ENCODE peak calls at places on chromosomes 5 and 9, in six cellular contexts. T is K562, C is A549, V is stomach, X is sigmoid colon, B is ovary. I is an unnamed sample.

GRCh38 chr5:141665995-141666940 is 15.1 kb upstream of the FCHSD1 start:
- DNase-seq in B (no peak), T (no peak), C (no peak), V (no peak), X (no peak), I (peak; percentile 72)

GRCh38 chr5:60382761-60383160 is 317.2 kb downstream of the DEPDC1B start:
- DNase-seq in B (no peak), X (no peak), T (peak; percentile 10), C (peak; percentile 24), V (no peak), I (no peak)

GRCh38 chr9:70362952-70363351 is 51.5 kb downstream of the KLF9 start:
- DNase-seq in B (no peak), V (no peak), T (no peak), X (no peak), C (no peak), I (no peak)

GRCh38 chr9:77927265-77927664 is 104.3 kb downstream of the GNAQ start:
- DNase-seq in V (no peak), B (no peak), X (no peak), T (no peak), C (no peak), I (no peak)

GRCh38 chr5:7396169-7397004 is 449 bp downstream of the ADCY2 start:
- DNase-seq in C (no peak), T (no peak), X (no peak), B (peak; percentile 55), V (no peak), I (no peak)

GRCh38 chr9:81589819-81590218 is 99.5 kb downstream of the TLE1 start:
- DNase-seq in T (no peak), V (no peak), X (no peak), B (no peak), C (no peak), I (no peak)

GRCh38 chr5:35247645-35248034 is 17.4 kb upstream of the PRLR start:
- DNase-seq in V (peak; percentile 55), T (no peak), X (no peak), C (no peak), B (no peak), I (no peak)

GRCh38 chr5:35852084-35852734 is 4.5 kb upstream of the IL7R start:
- DNase-seq in X (no peak), V (no peak), T (no peak), C (peak; percentile 10), B (peak; percentile 17), I (peak; percentile 6)

GRCh38 chr5:75053286-75054109 is 1.1 kb upstream of the GCNT4 start:
- DNase-seq in C (peak; percentile 40), T (peak; percentile 11), B (peak; percentile 68), X (peak; percentile 71), V (peak; percentile 76), I (peak; percentile 92)

GRCh38 chr5:143024227-143024920 is 254.2 kb downstream of the ARHGAP26 start:
- DNase-seq in B (no peak), X (no peak), T (no peak), V (no peak), C (no peak), I (no peak)

GRCh38 chr9:110555971-110556370 is 23.6 kb downstream of the SVEP1 start:
- DNase-seq in C (peak; percentile 9), T (no peak), V (peak; percentile 28), X (peak; percentile 89), B (peak; percentile 36), I (peak; percentile 36)

GRCh38 chr9:76751011-76751410 is 13.2 kb upstream of the PCA3 start:
- DNase-seq in X (no peak), C (no peak), B (no peak), V (no peak), T (no peak), I (no peak)

GRCh38 chr5:54347221-54347865 is 37.0 kb upstream of the ARL15 start:
- DNase-seq in T (peak; percentile 15), B (no peak), V (no peak), C (no peak), X (no peak), I (no peak)

GRCh38 chr5:131810510-131811249 is 13.9 kb upstream of the FNIP1 start:
- DNase-seq in X (no peak), C (no peak), B (no peak), V (no peak), T (peak; percentile 33), I (no peak)

GRCh38 chr5:59007460-59008063 is 424.7 kb downstream of the RAB3C start:
- DNase-seq in C (no peak), X (no peak), V (no peak), B (no peak), T (peak; percentile 8), I (no peak)

DNA sequence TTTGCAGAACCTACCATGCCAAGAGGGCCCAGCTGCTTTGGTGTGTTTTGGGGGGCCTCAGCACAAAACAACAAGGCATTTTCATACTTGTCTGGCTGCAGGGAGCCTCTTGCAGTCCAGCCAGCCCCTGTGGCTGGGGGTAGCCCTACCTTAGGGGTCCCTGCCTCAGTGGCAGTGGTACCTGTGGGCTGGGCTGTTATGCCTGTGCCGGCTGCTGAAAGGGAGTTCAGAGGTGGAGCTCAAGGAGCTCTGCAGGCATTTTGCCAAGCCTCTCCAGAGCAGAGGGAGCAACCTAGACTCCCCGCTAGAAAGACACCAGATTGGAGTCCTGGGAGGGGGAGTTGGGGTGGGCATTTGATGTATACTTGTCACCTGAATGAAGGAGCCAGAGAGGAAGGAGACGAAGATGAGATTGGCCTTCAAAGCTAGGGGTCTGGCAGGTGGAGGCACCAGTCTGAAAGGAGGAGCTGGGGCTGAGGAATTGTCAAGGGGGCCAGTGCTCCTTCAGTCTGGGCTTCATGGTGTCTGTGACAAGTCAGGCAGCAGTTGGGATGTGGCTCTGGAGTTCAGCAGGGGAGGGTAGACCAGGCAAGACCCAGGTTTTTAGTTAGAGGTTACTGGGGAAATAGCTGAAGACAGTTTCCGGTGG is 1.5 kb downstream of the SHROOM1 start:
- DNase-seq in T (no peak), X (no peak), B (peak; percentile 25), C (no peak), V (peak; percentile 51), I (no peak)
- H3K4me3 ChIP-seq in T (peak overlapping the region; percentile 74), X (no peak overlapping the region), B (no peak overlapping the region), C (peak overlapping the region; percentile 59), V (peak overlapping the region; percentile 80), I (peak overlapping the region; percentile 85)

GRCh38 chr5:168219515-168220410 is 71.7 kb upstream of the WWC1 start:
- DNase-seq in V (peak; percentile 55), B (peak; percentile 19), X (no peak), T (peak; percentile 70), C (peak; percentile 94), I (peak; percentile 29)

GRCh38 chr5:168227001-168227400 is 64.4 kb upstream of the WWC1 start:
- DNase-seq in B (no peak), C (no peak), V (no peak), X (no peak), T (no peak), I (peak; percentile 31)

GRCh38 chr5:168226012-168226411 is 65.4 kb upstream of the WWC1 start:
- DNase-seq in X (no peak), C (no peak), B (no peak), V (no peak), T (no peak), I (no peak)

GRCh38 chr5:168227973-168228615 is 63.4 kb upstream of the WWC1 start:
- DNase-seq in B (no peak), T (no peak), C (no peak), V (no peak), X (no peak), I (no peak)

DNA sequence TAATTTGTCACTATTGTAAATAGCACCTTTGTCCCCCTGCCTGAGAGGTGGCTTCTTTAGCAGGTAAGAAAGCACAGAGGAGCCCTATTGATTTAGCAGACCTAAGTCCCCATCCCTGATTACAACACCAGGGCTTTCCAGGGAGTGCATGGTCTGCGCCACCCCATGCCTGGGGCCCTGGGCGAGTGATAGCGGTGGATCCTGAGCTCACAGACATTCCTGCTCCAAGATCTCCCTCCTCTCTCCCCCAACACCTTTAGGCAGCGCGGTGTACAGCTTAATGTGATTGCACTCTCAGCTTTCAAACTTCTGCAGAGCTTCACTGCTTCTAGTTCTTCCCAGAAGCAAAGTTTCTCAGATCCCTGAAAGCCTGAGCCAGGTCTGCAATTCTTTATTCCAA is 67.3 kb upstream of the WWC1 start:
- DNase-seq in T (no peak), X (no peak), B (no peak), V (no peak), C (no peak), I (peak; percentile 9)
- TF ChIP-seq POLR2A in T (no peak), X (no peak), B (no peak), V (no peak), C (no peak), I (no peak)

GRCh38 chr5:146818790-146819189 is 59.8 kb downstream of the PPP2R2B start:
- DNase-seq in C (no peak), B (no peak), T (no peak), X (no peak), V (no peak), I (no peak)
- TF ChIP-seq EP300 in C (no peak), B (no peak), T (no peak), X (no peak), V (no peak), I (no peak)

GRCh38 chr5:86665984-86666760 is 48.4 kb downstream of the COX7C start:
- DNase-seq in B (no peak), V (no peak), X (no peak), C (no peak), T (peak; percentile 6), I (no peak)
- H3K4me3 ChIP-seq in B (no peak overlapping the region), V (no peak overlapping the region), X (no peak overlapping the region), C (no peak overlapping the region), T (no peak overlapping the region), I (no peak overlapping the region)

GRCh38 chr9:127396808-127397721 is at the start of gene SLC2A8:
- DNase-seq in V (peak; percentile 99), T (peak; percentile 99), C (peak; percentile 96), X (peak; percentile 100), B (peak; percentile 99), I (peak; percentile 99)
- TF ChIP-seq POLR2A in V (no peak), T (peak; percentile 68), C (peak; percentile 82), X (peak; percentile 74), B (peak; percentile 73), I (peak; percentile 83)

DNA sequence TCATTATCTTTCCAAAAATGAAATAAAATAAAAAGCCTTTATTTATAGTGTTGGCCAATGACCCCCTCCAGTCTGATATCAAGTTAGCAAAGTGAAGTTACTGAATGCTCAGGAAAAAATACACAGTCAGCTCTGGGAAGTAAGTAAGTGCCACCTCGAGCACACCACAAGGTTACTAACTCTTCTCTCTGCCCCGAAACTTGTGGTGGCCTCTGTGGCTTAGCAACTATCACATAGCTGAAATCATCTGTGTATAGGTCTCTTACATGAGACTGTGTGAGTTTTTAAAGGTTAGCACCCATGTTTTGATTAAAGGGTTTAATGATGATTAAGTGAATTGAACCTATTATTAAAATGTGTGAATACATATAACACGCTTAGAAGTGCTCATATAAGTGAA is 161.4 kb upstream of the KLF4 start:
- DNase-seq in T (no peak), V (no peak), X (no peak), C (no peak), B (no peak), I (no peak)
- TF ChIP-seq EP300 in T (no peak), V (no peak), X (no peak), C (no peak), B (no peak), I (no peak)